ENCODE peak calls at places on chromosomes 3 and 15, in ten cellular contexts. Q, Y, V, F, C, L, R, P, G and X are unnamed samples.

GRCh38 chr3:52879090-52879489 is 18.3 kb downstream of the STIMATE start:
- DNase-seq in Y (peak), C (no peak), V (no peak), P (peak), Q (no peak), L (no peak), F (no peak), R (no peak), G (no peak), X (no peak)

GRCh38 chr3:20039082-20039764 is 1.0 kb upstream of the KAT2B start:
- DNase-seq in L (no peak), R (peak), C (no peak), Y (no peak), F (no peak), P (no peak), Q (no peak), G (no peak), V (no peak), X (no peak)

GRCh38 chr15:99703603-99704443 is 29.4 kb downstream of the LYSMD4 start:
- DNase-seq in V (no peak), R (peak), Q (no peak), L (no peak), Y (peak), F (no peak), G (no peak), P (peak), C (no peak), X (no peak)

GRCh38 chr3:36211656-36211999 is 168.7 kb upstream of the STAC start:
- DNase-seq in P (no peak), L (no peak), G (no peak), Q (no peak), F (no peak), R (no peak), C (no peak), Y (no peak), V (no peak), X (no peak)

GRCh38 chr3:43249405-43249804 is 36.9 kb upstream of the SNRK start:
- DNase-seq in F (no peak), C (no peak), Y (no peak), R (no peak), P (no peak), V (no peak), Q (no peak), G (no peak), L (no peak), X (no peak)

GRCh38 chr3:184448321-184449160 is 68.7 kb downstream of the CHRD start:
- DNase-seq in G (no peak), Q (no peak), P (no peak), V (no peak), C (no peak), L (no peak), F (no peak), R (peak), Y (peak), X (no peak)

GRCh38 chr3:47661121-47661752 is 82.6 kb upstream of the CSPG5 start:
- DNase-seq in G (no peak), F (no peak), V (no peak), P (no peak), Q (no peak), R (peak), Y (peak), L (no peak), C (no peak), X (no peak)

GRCh38 chr3:37814547-37814946 is 47.1 kb upstream of the CTDSPL start:
- DNase-seq in F (no peak), P (peak), L (no peak), R (peak), C (no peak), Y (no peak), Q (no peak), V (no peak), G (no peak), X (no peak)

GRCh38 chr3:4416961-4417360 is 50.1 kb downstream of the SUMF1 start:
- DNase-seq in Q (no peak), L (no peak), C (no peak), Y (peak), F (no peak), R (peak), G (no peak), V (peak), P (no peak), X (no peak)

GRCh38 chr3:98784666-98785600 is 21.8 kb downstream of the ST3GAL6 start:
- DNase-seq in L (no peak), G (no peak), Q (no peak), R (no peak), C (no peak), V (no peak), Y (no peak), F (no peak), P (no peak), X (no peak)

GRCh38 chr3:121969631-121970030 is 52.4 kb downstream of the ILDR1 start:
- DNase-seq in F (no peak), R (no peak), G (no peak), P (no peak), Q (no peak), L (no peak), C (no peak), V (no peak), Y (no peak), X (no peak)

GRCh38 chr3:115388825-115389224 is 234.5 kb upstream of the GAP43 start:
- DNase-seq in R (no peak), L (no peak), Y (no peak), C (no peak), P (no peak), F (no peak), G (no peak), V (no peak), Q (no peak), X (no peak)

GRCh38 chr3:194844046-194844445 is 158.4 kb downstream of the FAM43A start:
- DNase-seq in V (no peak), G (no peak), P (no peak), F (no peak), Q (no peak), L (no peak), Y (no peak), R (no peak), C (no peak), X (no peak)

GRCh38 chr3:117893638-117894037 is 1141.0 kb downstream of the IGSF11 start:
- DNase-seq in R (peak), P (no peak), Q (no peak), V (no peak), F (no peak), C (no peak), G (no peak), Y (no peak), L (no peak), X (no peak)